ENCODE peak calls at places on chromosomes 2 and 18, in ten cellular contexts. B is astrocyte, K is IMR-90, X is AG04450, Y is fibroblast of mammary gland, A is right atrium auricular region, W is kidney, R is GM06990, O is H7, F is spleen. Q is an unnamed sample.

GRCh38 chr2:23350026-23350791 is 34.8 kb upstream of the KLHL29 start:
- DNase-seq in B (no peak), K (no peak), X (no peak), Y (peak), A (no peak), W (no peak), R (no peak), O (no peak), F (no peak), Q (no peak)

GRCh38 chr2:120550893-120551446 is 184.7 kb upstream of the GLI2 start:
- DNase-seq in B (no peak), K (no peak), X (no peak), Y (no peak), A (no peak), W (no peak), R (no peak), O (no peak), F (no peak), Q (no peak)

GRCh38 chr2:195026261-195026660 is 630.8 kb upstream of the SLC39A10 start:
- DNase-seq in B (peak), K (peak), X (peak), Y (peak), A (no peak), W (no peak), R (no peak), O (no peak), F (no peak), Q (no peak)

GRCh38 chr2:239345251-239345650 is 55.6 kb downstream of the HDAC4 start:
- DNase-seq in B (no peak), K (no peak), X (no peak), Y (no peak), A (no peak), W (no peak), R (no peak), O (no peak), F (no peak), Q (no peak)

GRCh38 chr2:8344725-8345124 is 337.1 kb upstream of the ID2 start:
- DNase-seq in B (no peak), K (no peak), X (no peak), Y (no peak), A (no peak), W (no peak), R (no peak), O (no peak), F (no peak), Q (no peak)

GRCh38 chr2:38097611-38098350 is 21.8 kb upstream of the CYP1B1 start:
- DNase-seq in B (peak), K (no peak), X (no peak), Y (peak), A (no peak), W (no peak), R (no peak), O (no peak), F (no peak), Q (no peak)

GRCh38 chr2:61660511-61661388 is 122.6 kb upstream of the XPO1 start:
- DNase-seq in B (no peak), K (no peak), X (no peak), Y (no peak), A (peak), W (no peak), R (no peak), O (no peak), F (no peak), Q (no peak)

GRCh38 chr2:25337891-25338290 is 3.8 kb downstream of the DNMT3A start:
- DNase-seq in B (no peak), K (no peak), X (no peak), Y (no peak), A (no peak), W (no peak), R (no peak), O (peak), F (peak), Q (no peak)

GRCh38 chr18:52348209-52348608 is 8.2 kb downstream of the DCC start:
- DNase-seq in B (no peak), K (no peak), X (no peak), Y (no peak), A (no peak), W (no peak), R (no peak), O (peak), F (no peak), Q (no peak)

GRCh38 chr2:126748929-126749518 is 93.1 kb downstream of the GYPC start:
- DNase-seq in B (no peak), K (no peak), X (no peak), Y (no peak), A (peak), W (no peak), R (peak), O (no peak), F (no peak), Q (no peak)

GRCh38 chr18:76491801-76492668 is 3.0 kb downstream of the ZNF516 start:
- DNase-seq in B (peak), K (peak), X (no peak), Y (peak), A (peak), W (no peak), R (peak), O (peak), F (peak), Q (no peak)

GRCh38 chr2:196274387-196274809 is 103.0 kb upstream of the STK17B start:
- DNase-seq in B (no peak), K (peak), X (no peak), Y (peak), A (no peak), W (no peak), R (peak), O (no peak), F (no peak), Q (no peak)

GRCh38 chr2:205198130-205198505 is 484.2 kb upstream of the NRP2 start:
- DNase-seq in B (peak), K (peak), X (peak), Y (peak), A (no peak), W (no peak), R (no peak), O (no peak), F (no peak), Q (peak)

GRCh38 chr2:40405440-40405839 is 46.5 kb downstream of the SLC8A1 start:
- DNase-seq in B (peak), K (peak), X (no peak), Y (peak), A (no peak), W (no peak), R (no peak), O (no peak), F (no peak), Q (no peak)

GRCh38 chr2:225512873-225513580 is 113.5 kb downstream of the NYAP2 start:
- DNase-seq in B (peak), K (peak), X (peak), Y (peak), A (no peak), W (no peak), R (no peak), O (no peak), F (peak), Q (no peak)

GRCh38 chr2:226424971-226425370 is 374.6 kb downstream of the IRS1 start:
- DNase-seq in B (no peak), K (no peak), X (no peak), Y (no peak), A (no peak), W (no peak), R (no peak), O (no peak), F (no peak), Q (no peak)

GRCh38 chr2:17166506-17166905 is 351.7 kb downstream of the RAD51AP2 start:
- DNase-seq in B (peak), K (peak), X (no peak), Y (no peak), A (no peak), W (no peak), R (no peak), O (no peak), F (no peak), Q (no peak)

GRCh38 chr2:47664817-47665216 is 118.1 kb upstream of the MSH6 start:
- DNase-seq in B (no peak), K (no peak), X (no peak), Y (peak), A (no peak), W (no peak), R (no peak), O (peak), F (no peak), Q (no peak)

GRCh38 chr18:78297048-78297447 is 682.6 kb upstream of the SALL3 start:
- DNase-seq in B (no peak), K (no peak), X (no peak), Y (no peak), A (no peak), W (no peak), R (no peak), O (no peak), F (no peak), Q (no peak)

GRCh38 chr2:20224716-20225293 is at the start of gene SDC1:
- DNase-seq in B (peak), K (peak), X (no peak), Y (peak), A (no peak), W (peak), R (peak), O (peak), F (peak), Q (no peak)

GRCh38 chr2:172599917-172600316 is 44.0 kb downstream of the PDK1 start:
- DNase-seq in B (no peak), K (no peak), X (no peak), Y (no peak), A (no peak), W (no peak), R (no peak), O (no peak), F (no peak), Q (no peak)

GRCh38 chr2:21001225-21001946 is 42.5 kb downstream of the APOB start:
- DNase-seq in B (no peak), K (no peak), X (no peak), Y (no peak), A (no peak), W (no peak), R (no peak), O (no peak), F (no peak), Q (no peak)

GRCh38 chr2:174711206-174711605 is 53.1 kb downstream of the CHRNA1 start:
- DNase-seq in B (peak), K (peak), X (peak), Y (peak), A (no peak), W (no peak), R (no peak), O (no peak), F (no peak), Q (no peak)

GRCh38 chr2:201955702-201956141 is 77.9 kb upstream of the FZD7 start:
- DNase-seq in B (peak), K (peak), X (no peak), Y (peak), A (no peak), W (no peak), R (no peak), O (no peak), F (no peak), Q (no peak)

GRCh38 chr18:74896390-74896991 is 298.8 kb downstream of the ZNF407 start:
- DNase-seq in B (no peak), K (peak), X (no peak), Y (peak), A (no peak), W (no peak), R (no peak), O (peak), F (no peak), Q (no peak)

GRCh38 chr2:20532634-20533437 is 86.0 kb downstream of the RHOB start:
- DNase-seq in B (no peak), K (no peak), X (no peak), Y (no peak), A (no peak), W (no peak), R (no peak), O (peak), F (peak), Q (no peak)

GRCh38 chr2:132581917-132582316 is 88.1 kb downstream of the LYPD1 start:
- DNase-seq in B (no peak), K (no peak), X (no peak), Y (no peak), A (peak), W (no peak), R (no peak), O (peak), F (no peak), Q (no peak)

GRCh38 chr2:120029672-120030640 is 17.1 kb downstream of the EPB41L5 start:
- DNase-seq in B (no peak), K (no peak), X (no peak), Y (no peak), A (no peak), W (no peak), R (no peak), O (peak), F (no peak), Q (no peak)

GRCh38 chr2:23637011-23637778 is 252.2 kb downstream of the KLHL29 start:
- DNase-seq in B (peak), K (peak), X (no peak), Y (peak), A (no peak), W (no peak), R (no peak), O (no peak), F (no peak), Q (peak)

GRCh38 chr18:48320639-48320945 is 88.6 kb downstream of the ZBTB7C start:
- DNase-seq in B (no peak), K (no peak), X (no peak), Y (no peak), A (no peak), W (no peak), R (no peak), O (no peak), F (peak), Q (no peak)

GRCh38 chr18:44681039-44681595 is 429 bp downstream of the SETBP1 start:
- DNase-seq in B (no peak), K (no peak), X (no peak), Y (peak), A (no peak), W (no peak), R (peak), O (no peak), F (no peak), Q (no peak)

GRCh38 chr2:183244300-183244849 is 120.1 kb downstream of the NUP35 start:
- DNase-seq in B (no peak), K (no peak), X (no peak), Y (no peak), A (no peak), W (no peak), R (no peak), O (peak), F (no peak), Q (no peak)

GRCh38 chr2:164969909-164970690 is 14.8 kb upstream of the SLC38A11 start:
- DNase-seq in B (no peak), K (no peak), X (no peak), Y (no peak), A (no peak), W (no peak), R (no peak), O (no peak), F (no peak), Q (no peak)

GRCh38 chr18:49959176-49959575 is 145.8 kb upstream of the ACAA2 start:
- DNase-seq in B (no peak), K (no peak), X (no peak), Y (no peak), A (no peak), W (no peak), R (peak), O (no peak), F (no peak), Q (no peak)

GRCh38 chr2:237995036-237995435 is 28.2 kb downstream of the UBE2F start:
- DNase-seq in B (no peak), K (no peak), X (no peak), Y (no peak), A (no peak), W (no peak), R (no peak), O (no peak), F (no peak), Q (no peak)

GRCh38 chr2:72579595-72580180 is 246.1 kb downstream of the EXOC6B start:
- DNase-seq in B (peak), K (peak), X (peak), Y (peak), A (no peak), W (no peak), R (no peak), O (peak), F (no peak), Q (no peak)

GRCh38 chr2:72576861-72577260 is 249.0 kb downstream of the EXOC6B start:
- DNase-seq in B (peak), K (peak), X (no peak), Y (peak), A (no peak), W (no peak), R (no peak), O (no peak), F (no peak), Q (no peak)

GRCh38 chr2:72574886-72575285 is 250.9 kb downstream of the EXOC6B start:
- DNase-seq in B (no peak), K (no peak), X (no peak), Y (no peak), A (no peak), W (no peak), R (no peak), O (no peak), F (no peak), Q (no peak)

GRCh38 chr2:72573232-72573631 is 252.6 kb downstream of the EXOC6B start:
- DNase-seq in B (no peak), K (no peak), X (no peak), Y (no peak), A (no peak), W (no peak), R (no peak), O (no peak), F (no peak), Q (no peak)

GRCh38 chr2:72576459-72576858 is 249.4 kb downstream of the EXOC6B start:
- DNase-seq in B (peak), K (no peak), X (no peak), Y (no peak), A (no peak), W (no peak), R (no peak), O (no peak), F (no peak), Q (no peak)
- H3K4me3 ChIP-seq in B (no peak), K (no peak), X (no peak), Y (no peak), A (no peak), W (no peak), R (no peak), O (no peak), F (no peak), Q (no peak)

DNA sequence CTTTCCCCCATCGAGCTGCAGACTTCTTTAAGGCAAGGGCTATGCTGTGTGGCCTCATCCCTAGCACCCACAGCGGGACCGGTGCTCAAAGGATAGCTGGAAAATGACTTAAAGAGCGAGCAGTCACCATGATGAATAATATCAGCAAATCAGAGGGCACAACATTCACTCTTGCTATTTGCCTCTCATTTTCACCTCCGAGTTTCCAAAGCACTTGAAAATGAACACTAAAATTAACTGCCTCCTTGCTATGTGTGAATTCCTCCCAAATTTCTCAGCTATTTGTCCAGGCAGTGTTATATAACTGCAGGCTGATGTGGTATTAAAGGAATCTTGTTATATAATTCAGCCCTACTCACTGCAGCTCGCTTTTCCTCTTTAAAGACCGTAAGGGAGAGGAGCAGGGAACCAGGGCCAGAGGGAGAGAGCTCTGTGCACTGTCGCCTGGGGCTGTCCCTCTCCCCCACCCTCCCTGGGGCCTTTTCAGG is 1.5 kb downstream of the CYS1 start:
- DNase-seq in B (peak), K (no peak), X (no peak), Y (no peak), A (no peak), W (peak), R (no peak), O (no peak), F (no peak), Q (no peak)
- H3K4me3 ChIP-seq in B (peak), K (no peak), X (peak), Y (no peak), A (peak), W (peak), R (peak), O (no peak), F (peak), Q (peak)

GRCh38 chr2:65620026-65620425 is 187.6 kb upstream of the SPRED2 start:
- DNase-seq in B (no peak), K (no peak), X (no peak), Y (no peak), A (no peak), W (no peak), R (no peak), O (no peak), F (no peak), Q (no peak)
- H3K4me3 ChIP-seq in B (no peak), K (no peak), X (no peak), Y (no peak), A (no peak), W (no peak), R (no peak), O (no peak), F (no peak), Q (no peak)

GRCh38 chr2:236167297-236168109 is 683 bp downstream of the GBX2 start:
- DNase-seq in B (peak), K (peak), X (no peak), Y (peak), A (no peak), W (peak), R (no peak), O (peak), F (peak), Q (no peak)
- H3K4me3 ChIP-seq in B (peak), K (peak), X (peak), Y (no peak), A (peak), W (no peak), R (no peak), O (peak), F (peak), Q (peak)

Q was measured in AG04449.